ENCODE peak calls at places on chromosomes 11 and 22, in nine cellular contexts. B, W, Q, Y, K, S, X, E and T are unnamed samples.

GRCh38 chr22:45009881-45010531 is at the start of gene PHF21B:
- DNase-seq in B (no peak), W (peak), Q (peak), Y (peak), K (peak), S (peak), X (peak), E (peak), T (no peak)

GRCh38 chr11:34323601-34324000 is 34.2 kb downstream of the ABTB2 start:
- DNase-seq in B (no peak), W (no peak), Q (peak), Y (no peak), K (no peak), S (no peak), X (no peak), E (no peak), T (no peak)

GRCh38 chr11:116177521-116178220 is 595.1 kb downstream of the BUD13 start:
- DNase-seq in B (no peak), W (no peak), Q (no peak), Y (no peak), K (no peak), S (no peak), X (no peak), E (no peak), T (no peak)

GRCh38 chr11:2772544-2773031 is 72.8 kb upstream of the KCNQ1OT1 start:
- DNase-seq in B (peak), W (peak), Q (peak), Y (peak), K (no peak), S (peak), X (no peak), E (no peak), T (no peak)

GRCh38 chr11:134757633-134758032 is 345.6 kb upstream of the B3GAT1 start:
- DNase-seq in B (no peak), W (no peak), Q (no peak), Y (no peak), K (no peak), S (no peak), X (no peak), E (no peak), T (no peak)

GRCh38 chr11:44928807-44929206 is 21.9 kb downstream of the TP53I11 start:
- DNase-seq in B (no peak), W (no peak), Q (no peak), Y (no peak), K (no peak), S (no peak), X (peak), E (no peak), T (no peak)

GRCh38 chr22:46029574-46030200 is 52.7 kb upstream of the WNT7B start:
- DNase-seq in B (no peak), W (no peak), Q (no peak), Y (no peak), K (no peak), S (no peak), X (no peak), E (no peak), T (no peak)

GRCh38 chr22:48320671-48321515 is 1506.8 kb downstream of the BRD1 start:
- DNase-seq in B (no peak), W (no peak), Q (no peak), Y (no peak), K (no peak), S (no peak), X (peak), E (no peak), T (no peak)

GRCh38 chr22:22099833-22100812 is 117.5 kb upstream of the TOP3B start:
- DNase-seq in B (no peak), W (peak), Q (peak), Y (peak), K (no peak), S (no peak), X (peak), E (peak), T (no peak)

GRCh38 chr11:66414120-66414934 is 6.5 kb upstream of the NPAS4 start:
- DNase-seq in B (no peak), W (no peak), Q (no peak), Y (no peak), K (no peak), S (no peak), X (peak), E (no peak), T (no peak)

GRCh38 chr22:46055176-46055850 is 78.4 kb upstream of the WNT7B start:
- DNase-seq in B (peak), W (no peak), Q (peak), Y (no peak), K (no peak), S (no peak), X (no peak), E (peak), T (no peak)

GRCh38 chr22:19109198-19110063 is 12.8 kb downstream of the DGCR2 start:
- DNase-seq in B (peak), W (peak), Q (peak), Y (peak), K (no peak), S (peak), X (no peak), E (peak), T (peak)

GRCh38 chr22:38950527-38951111 is 6.8 kb upstream of the APOBEC3A start:
- DNase-seq in B (peak), W (no peak), Q (no peak), Y (no peak), K (no peak), S (no peak), X (no peak), E (no peak), T (no peak)

GRCh38 chr11:78166832-78167469 is 21.5 kb downstream of the KCTD21 start:
- DNase-seq in B (no peak), W (no peak), Q (no peak), Y (no peak), K (no peak), S (no peak), X (no peak), E (peak), T (no peak)

GRCh38 chr11:33658195-33658900 is 42.3 kb downstream of the C11orf91 start:
- DNase-seq in B (no peak), W (no peak), Q (no peak), Y (no peak), K (no peak), S (no peak), X (no peak), E (no peak), T (no peak)

GRCh38 chr11:22898036-22898435 is 37.8 kb upstream of the CCDC179 start:
- DNase-seq in B (no peak), W (no peak), Q (no peak), Y (peak), K (no peak), S (no peak), X (no peak), E (no peak), T (no peak)

GRCh38 chr22:37229805-37230672 is 14.0 kb downstream of the RAC2 start:
- DNase-seq in B (no peak), W (peak), Q (peak), Y (no peak), K (no peak), S (no peak), X (no peak), E (peak), T (peak)

GRCh38 chr11:109971184-109971523 is 122.0 kb upstream of the ZC3H12C start:
- DNase-seq in B (no peak), W (peak), Q (peak), Y (peak), K (peak), S (peak), X (peak), E (peak), T (peak)

GRCh38 chr11:23143031-23143430 is 282.8 kb upstream of the CCDC179 start:
- DNase-seq in B (no peak), W (no peak), Q (peak), Y (no peak), K (no peak), S (peak), X (no peak), E (no peak), T (no peak)

GRCh38 chr11:116605543-116605942 is 167.2 kb downstream of the BUD13 start:
- DNase-seq in B (no peak), W (peak), Q (no peak), Y (peak), K (no peak), S (no peak), X (peak), E (peak), T (no peak)

DNA sequence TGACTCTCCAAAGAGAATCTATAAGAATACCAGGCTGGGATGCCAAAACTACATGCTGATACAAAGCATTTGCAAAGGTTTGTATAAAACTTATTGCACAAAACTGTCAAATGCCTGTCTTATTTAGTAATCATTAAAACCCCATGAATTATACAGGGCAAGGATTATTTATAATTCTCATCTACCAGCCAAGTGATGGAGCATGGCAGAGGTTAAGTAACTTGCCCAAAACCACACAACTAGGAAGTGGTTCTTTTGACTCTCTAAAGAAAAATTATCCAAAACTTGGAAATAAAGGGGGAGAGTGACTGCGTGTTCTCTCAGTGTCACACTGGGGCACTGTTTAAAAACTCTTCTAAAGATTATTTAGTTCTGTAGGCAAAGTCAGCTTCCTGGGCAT is 17.4 kb upstream of the CLMP start:
- DNase-seq in B (no peak), W (no peak), Q (no peak), Y (no peak), K (no peak), S (no peak), X (no peak), E (peak), T (no peak)
- H3K4me3 ChIP-seq in B (no peak), W (no peak), Q (no peak), Y (no peak), K (no peak), S (no peak), X (no peak), E (no peak), T (no peak)

DNA sequence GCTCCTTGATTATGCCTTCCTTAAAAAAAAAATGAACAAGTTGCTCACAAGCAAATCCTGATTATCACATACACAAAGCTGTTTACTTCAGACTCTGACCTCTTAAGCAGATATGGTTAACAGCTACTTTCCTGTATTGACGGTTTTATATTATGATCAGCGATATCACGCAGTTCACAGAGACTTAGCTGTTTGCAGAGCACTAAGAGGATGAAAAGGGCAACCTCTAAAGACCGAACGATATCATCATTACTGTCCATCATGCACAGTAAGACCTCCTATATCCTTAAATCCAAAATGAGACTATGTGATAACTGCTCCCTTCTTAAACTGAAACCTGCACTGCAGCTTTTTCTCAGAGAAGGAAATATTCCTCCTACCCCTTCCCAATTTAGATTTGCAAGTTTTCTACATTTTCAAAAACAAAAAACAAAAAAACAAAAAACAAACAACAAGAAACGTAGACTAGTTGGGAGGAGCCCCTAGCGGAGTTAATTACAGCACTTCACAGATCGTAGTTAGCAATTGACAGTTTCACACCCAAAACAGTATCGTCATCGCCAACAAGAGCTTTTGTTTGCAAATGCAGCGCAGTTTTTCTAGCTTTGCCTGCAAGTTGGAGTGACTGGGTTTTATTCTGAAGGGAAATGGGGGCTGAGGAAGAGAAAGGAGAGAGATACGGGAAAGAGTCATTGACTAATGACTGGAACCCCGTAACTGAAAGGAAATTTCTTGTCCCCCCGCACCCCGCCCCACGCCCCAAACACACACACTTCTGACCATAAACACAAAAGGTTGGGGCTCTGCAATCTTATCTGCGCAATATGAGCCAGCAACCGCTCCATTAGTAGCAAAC is 1.2 kb downstream of the DDX6 start:
- DNase-seq in B (no peak), W (peak), Q (peak), Y (peak), K (no peak), S (peak), X (peak), E (peak), T (no peak)
- TF ChIP-seq CTCF in B (no peak), W (peak), Q (no peak), Y (no peak), K (no peak), S (no peak), X (no peak), E (peak), T (no peak)

DNA sequence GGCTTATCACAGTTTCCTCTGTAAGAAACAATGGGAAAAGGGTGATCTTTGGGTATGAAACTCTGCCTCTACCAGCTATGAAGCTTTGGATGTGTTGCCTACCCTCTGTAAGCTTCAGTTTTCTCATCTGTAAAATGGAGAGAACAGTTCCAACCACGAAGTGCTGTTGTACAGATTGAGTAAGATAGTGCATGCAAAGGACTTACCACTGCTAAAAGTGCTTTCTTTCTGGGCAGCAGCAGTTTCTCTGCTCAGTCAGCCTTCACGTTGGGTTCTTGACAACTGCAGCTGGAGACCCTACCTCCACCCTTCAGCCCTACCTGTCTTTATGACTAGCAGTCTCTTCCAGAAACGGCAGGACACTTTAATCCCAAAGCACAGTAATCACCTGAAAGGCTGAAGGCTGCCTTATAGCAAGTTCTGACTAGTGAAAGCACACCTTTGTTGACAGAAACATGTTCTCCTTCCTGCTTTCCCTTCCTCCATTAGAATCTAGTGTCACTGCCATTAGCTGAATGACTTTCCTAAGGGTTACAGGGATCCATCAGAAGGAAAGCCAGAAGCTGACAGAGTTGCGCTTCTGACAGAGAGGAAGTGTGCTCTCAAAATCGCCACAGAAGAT is 91.4 kb downstream of the RPL27A start:
- DNase-seq in B (no peak), W (peak), Q (no peak), Y (no peak), K (no peak), S (no peak), X (no peak), E (no peak), T (no peak)
- H3K4me3 ChIP-seq in B (no peak), W (no peak), Q (no peak), Y (no peak), K (no peak), S (no peak), X (no peak), E (no peak), T (no peak)

DNA sequence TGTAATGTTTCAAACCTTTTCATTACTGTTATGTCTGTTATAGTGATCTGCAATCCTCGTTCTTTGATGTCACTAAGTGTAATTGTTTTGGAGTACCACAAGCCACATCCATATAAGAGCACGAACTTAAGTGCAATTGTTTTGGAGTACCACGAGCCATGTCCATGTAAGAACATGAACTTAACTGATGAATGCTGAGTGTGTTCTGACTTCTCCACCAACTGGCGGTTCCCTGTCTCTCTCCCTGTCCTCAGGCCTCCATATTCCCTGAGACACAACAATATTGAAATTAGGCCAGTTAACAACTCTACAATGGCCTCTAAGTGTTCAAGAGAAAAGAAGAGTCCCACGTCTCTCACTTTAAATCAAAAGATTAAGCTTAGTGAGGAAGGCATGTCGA is 23.5 kb downstream of the TESMIN start:
- DNase-seq in B (no peak), W (no peak), Q (peak), Y (peak), K (no peak), S (peak), X (no peak), E (no peak), T (no peak)
- TF ChIP-seq CTCF in B (no peak), W (no peak), Q (peak), Y (peak), K (no peak), S (peak), X (no peak), E (no peak), T (peak)

GRCh38 chr11:15075162-15075526 is 1.8 kb downstream of the CALCB start:
- DNase-seq in B (no peak), W (no peak), Q (no peak), Y (no peak), K (no peak), S (no peak), X (no peak), E (no peak), T (no peak)

GRCh38 chr11:15073361-15074205 is at the start of gene CALCB:
- DNase-seq in B (no peak), W (no peak), Q (peak), Y (peak), K (no peak), S (peak), X (peak), E (peak), T (no peak)

GRCh38 chr11:15071556-15072255 is 1.7 kb upstream of the CALCB start:
- DNase-seq in B (no peak), W (no peak), Q (no peak), Y (no peak), K (no peak), S (no peak), X (no peak), E (no peak), T (no peak)

GRCh38 chr11:15072551-15073143 is 746 bp upstream of the CALCB start:
- DNase-seq in B (no peak), W (no peak), Q (no peak), Y (no peak), K (no peak), S (no peak), X (no peak), E (no peak), T (no peak)

GRCh38 chr11:15074206-15075161 is 1.1 kb downstream of the CALCB start:
- DNase-seq in B (peak), W (peak), Q (peak), Y (peak), K (peak), S (peak), X (peak), E (peak), T (peak)
- H3K4me3 ChIP-seq in B (peak), W (no peak), Q (peak), Y (no peak), K (peak), S (no peak), X (peak), E (peak), T (peak)